ENCODE peak calls at places on chromosomes 1 and 21, in four cellular contexts. I, K, A and J are unnamed samples.
A peak's percentile ranks its signal among the peaks of the same experiment; 100 is the strongest.

GRCh38 chr1:200739499-200740290 is 1.0 kb downstream of the CAMSAP2 start:
- DNase-seq in I (peak; percentile 54), K (no peak), A (no peak), J (no peak)

GRCh38 chr1:220149742-220150141 is 55.8 kb downstream of the IARS2 start:
- DNase-seq in I (no peak), K (no peak), A (no peak), J (no peak)

GRCh38 chr1:40784141-40784770 is 669 bp downstream of the KCNQ4 start:
- DNase-seq in I (peak; percentile 28), K (no peak), A (no peak), J (no peak)

GRCh38 chr1:205907794-205908193 is 35.5 kb downstream of the SLC26A9 start:
- DNase-seq in I (no peak), K (no peak), A (no peak), J (no peak)

GRCh38 chr1:203133969-203134725 is 6.6 kb downstream of the ADORA1 start:
- DNase-seq in I (no peak), K (no peak), A (no peak), J (no peak)

GRCh38 chr1:112673589-112674439 is 645 bp upstream of the MOV10 start:
- DNase-seq in I (peak; percentile 75), K (no peak), A (no peak), J (peak; percentile 58)

GRCh38 chr1:2148691-2149090 is 45.9 kb downstream of the FAAP20 start:
- DNase-seq in I (no peak), K (no peak), A (no peak), J (no peak)

GRCh38 chr1:167935252-167936067 is 1.0 kb upstream of the DCAF6 start:
- DNase-seq in I (no peak), K (peak; percentile 6), A (no peak), J (no peak)

GRCh38 chr1:229295745-229296144 is 24.8 kb downstream of the RAB4A start:
- DNase-seq in I (no peak), K (no peak), A (no peak), J (no peak)

GRCh38 chr21:42663860-42664535 is 10.6 kb downstream of the PDE9A start:
- DNase-seq in I (no peak), K (no peak), A (no peak), J (no peak)

GRCh38 chr1:103144681-103145080 is 36.4 kb upstream of the COL11A1 start:
- DNase-seq in I (no peak), K (no peak), A (no peak), J (no peak)

GRCh38 chr1:21669287-21670058 is at the start of gene RAP1GAP:
- DNase-seq in I (peak; percentile 73), K (no peak), A (peak; percentile 38), J (no peak)

GRCh38 chr1:94966033-94966432 is 39.1 kb upstream of the CNN3 start:
- DNase-seq in I (no peak), K (no peak), A (no peak), J (no peak)

GRCh38 chr1:43822040-43822439 is 111.6 kb upstream of the ARTN start:
- DNase-seq in I (no peak), K (no peak), A (no peak), J (peak; percentile 15)

GRCh38 chr1:18114726-18115410 is 7.3 kb downstream of the IGSF21 start:
- DNase-seq in I (no peak), K (no peak), A (no peak), J (no peak)

GRCh38 chr1:21289700-21290545 is at the start of gene ECE1:
- DNase-seq in I (peak; percentile 59), K (peak; percentile 32), A (no peak), J (no peak)